ENCODE peak calls at places on chromosome 15, in seven cellular contexts. One of them, this sample, is unnamed.

GRCh38 chr15:59830873-59831272 is 141.8 kb upstream of the BNIP2 start:
- DNase-seq in NCI-H510A treated with DMSO at 0.1 percent for 48 hours: no peak
- DNase-seq in HCEC 1CT: no peak
- DNase-seq in MV-4-11: no peak
- DNase-seq in HCT116: no peak
- DNase-seq in brain microvascular endothelial cell: no peak
- DNase-seq in NCI-H345: no peak
- DNase-seq in this sample: no peak

GRCh38 chr15:65663521-65663920 is 41.8 kb downstream of the SLC24A1 start:
- DNase-seq in NCI-H510A treated with DMSO at 0.1 percent for 48 hours: no peak
- DNase-seq in HCEC 1CT: no peak
- DNase-seq in MV-4-11: no peak
- DNase-seq in HCT116: no peak
- DNase-seq in brain microvascular endothelial cell: no peak
- DNase-seq in NCI-H345: no peak
- DNase-seq in this sample: no peak

GRCh38 chr15:56523521-56523920 is 58.6 kb upstream of the MNS1 start:
- DNase-seq in NCI-H510A treated with DMSO at 0.1 percent for 48 hours: no peak
- DNase-seq in HCEC 1CT: peak
- DNase-seq in MV-4-11: no peak
- DNase-seq in HCT116: no peak
- DNase-seq in brain microvascular endothelial cell: peak
- DNase-seq in NCI-H345: no peak
- DNase-seq in this sample: no peak

GRCh38 chr15:48522911-48523310 is 122.6 kb downstream of the FBN1 start:
- DNase-seq in NCI-H510A treated with DMSO at 0.1 percent for 48 hours: no peak
- DNase-seq in HCEC 1CT: no peak
- DNase-seq in MV-4-11: no peak
- DNase-seq in HCT116: no peak
- DNase-seq in brain microvascular endothelial cell: no peak
- DNase-seq in NCI-H345: no peak
- DNase-seq in this sample: no peak

GRCh38 chr15:89150762-89151305 is 62.6 kb downstream of the ABHD2 start:
- DNase-seq in NCI-H510A treated with DMSO at 0.1 percent for 48 hours: peak
- DNase-seq in HCEC 1CT: no peak
- DNase-seq in MV-4-11: peak
- DNase-seq in HCT116: no peak
- DNase-seq in brain microvascular endothelial cell: no peak
- DNase-seq in NCI-H345: peak
- DNase-seq in this sample: no peak

GRCh38 chr15:84079885-84080777 is 155.4 kb upstream of the GOLGA6L4 start:
- DNase-seq in NCI-H510A treated with DMSO at 0.1 percent for 48 hours: peak
- DNase-seq in HCEC 1CT: no peak
- DNase-seq in MV-4-11: no peak
- DNase-seq in HCT116: no peak
- DNase-seq in brain microvascular endothelial cell: no peak
- DNase-seq in NCI-H345: peak
- DNase-seq in this sample: peak

GRCh38 chr15:46326173-46326572 is 691.3 kb downstream of the SQOR start:
- DNase-seq in NCI-H510A treated with DMSO at 0.1 percent for 48 hours: no peak
- DNase-seq in HCEC 1CT: no peak
- DNase-seq in MV-4-11: no peak
- DNase-seq in HCT116: no peak
- DNase-seq in brain microvascular endothelial cell: no peak
- DNase-seq in NCI-H345: no peak
- DNase-seq in this sample: no peak

GRCh38 chr15:42152196-42152920 is 4.1 kb downstream of the PLA2G4F start:
- DNase-seq in NCI-H510A treated with DMSO at 0.1 percent for 48 hours: no peak
- DNase-seq in HCEC 1CT: no peak
- DNase-seq in MV-4-11: no peak
- DNase-seq in HCT116: no peak
- DNase-seq in brain microvascular endothelial cell: no peak
- DNase-seq in NCI-H345: no peak
- DNase-seq in this sample: no peak

GRCh38 chr15:71387825-71388224 is 272.6 kb downstream of the THSD4 start:
- DNase-seq in NCI-H510A treated with DMSO at 0.1 percent for 48 hours: no peak
- DNase-seq in HCEC 1CT: no peak
- DNase-seq in MV-4-11: no peak
- DNase-seq in HCT116: no peak
- DNase-seq in brain microvascular endothelial cell: no peak
- DNase-seq in NCI-H345: no peak
- DNase-seq in this sample: no peak

GRCh38 chr15:60973637-60974415 is 255.3 kb downstream of the RORA start:
- DNase-seq in NCI-H510A treated with DMSO at 0.1 percent for 48 hours: no peak
- DNase-seq in HCEC 1CT: peak
- DNase-seq in MV-4-11: no peak
- DNase-seq in HCT116: no peak
- DNase-seq in brain microvascular endothelial cell: peak
- DNase-seq in NCI-H345: no peak
- DNase-seq in this sample: no peak

GRCh38 chr15:35925634-35926380 is 379.8 kb upstream of the DPH6 start:
- DNase-seq in NCI-H510A treated with DMSO at 0.1 percent for 48 hours: no peak
- DNase-seq in HCEC 1CT: peak
- DNase-seq in MV-4-11: no peak
- DNase-seq in HCT116: peak
- DNase-seq in brain microvascular endothelial cell: peak
- DNase-seq in NCI-H345: no peak
- DNase-seq in this sample: no peak

GRCh38 chr15:56978898-56979662 is 60.6 kb downstream of the TCF12 start:
- DNase-seq in NCI-H510A treated with DMSO at 0.1 percent for 48 hours: no peak
- DNase-seq in HCEC 1CT: peak
- DNase-seq in MV-4-11: no peak
- DNase-seq in HCT116: no peak
- DNase-seq in brain microvascular endothelial cell: peak
- DNase-seq in NCI-H345: no peak
- DNase-seq in this sample: no peak

GRCh38 chr15:39417766-39418165 is 163.1 kb upstream of the THBS1 start:
- DNase-seq in NCI-H510A treated with DMSO at 0.1 percent for 48 hours: no peak
- DNase-seq in HCEC 1CT: no peak
- DNase-seq in MV-4-11: no peak
- DNase-seq in HCT116: no peak
- DNase-seq in brain microvascular endothelial cell: no peak
- DNase-seq in NCI-H345: no peak
- DNase-seq in this sample: no peak

GRCh38 chr15:94324835-94325767 is 93.7 kb downstream of the MCTP2 start:
- DNase-seq in NCI-H510A treated with DMSO at 0.1 percent for 48 hours: no peak
- DNase-seq in HCEC 1CT: no peak
- DNase-seq in MV-4-11: no peak
- DNase-seq in HCT116: no peak
- DNase-seq in brain microvascular endothelial cell: no peak
- DNase-seq in NCI-H345: peak
- DNase-seq in this sample: no peak

GRCh38 chr15:50148362-50148963 is 29.4 kb upstream of the ATP8B4 start:
- DNase-seq in NCI-H510A treated with DMSO at 0.1 percent for 48 hours: peak
- DNase-seq in HCEC 1CT: peak
- DNase-seq in MV-4-11: peak
- DNase-seq in HCT116: peak
- DNase-seq in brain microvascular endothelial cell: peak
- DNase-seq in NCI-H345: no peak
- DNase-seq in this sample: peak

GRCh38 chr15:72507402-72507801 is 33.3 kb downstream of the ARIH1 start:
- DNase-seq in NCI-H510A treated with DMSO at 0.1 percent for 48 hours: no peak
- DNase-seq in HCEC 1CT: no peak
- DNase-seq in MV-4-11: no peak
- DNase-seq in HCT116: no peak
- DNase-seq in brain microvascular endothelial cell: no peak
- DNase-seq in NCI-H345: no peak
- DNase-seq in this sample: no peak

GRCh38 chr15:95669146-95669922 is 661.2 kb upstream of the NR2F2 start:
- DNase-seq in NCI-H510A treated with DMSO at 0.1 percent for 48 hours: no peak
- DNase-seq in HCEC 1CT: no peak
- DNase-seq in MV-4-11: no peak
- DNase-seq in HCT116: no peak
- DNase-seq in brain microvascular endothelial cell: no peak
- DNase-seq in NCI-H345: peak
- DNase-seq in this sample: no peak

GRCh38 chr15:62248277-62248974 is 83.3 kb upstream of the C2CD4B start:
- DNase-seq in NCI-H510A treated with DMSO at 0.1 percent for 48 hours: no peak
- DNase-seq in HCEC 1CT: no peak
- DNase-seq in MV-4-11: no peak
- DNase-seq in HCT116: no peak
- DNase-seq in brain microvascular endothelial cell: no peak
- DNase-seq in NCI-H345: no peak
- DNase-seq in this sample: no peak

GRCh38 chr15:48177383-48177874 is 666 bp downstream of the MYEF2 start:
- DNase-seq in NCI-H510A treated with DMSO at 0.1 percent for 48 hours: peak
- DNase-seq in HCEC 1CT: peak
- DNase-seq in MV-4-11: peak
- DNase-seq in HCT116: no peak
- DNase-seq in brain microvascular endothelial cell: peak
- DNase-seq in NCI-H345: peak
- DNase-seq in this sample: peak

GRCh38 chr15:39880718-39881387 is 39.2 kb downstream of the GPR176 start:
- DNase-seq in NCI-H510A treated with DMSO at 0.1 percent for 48 hours: no peak
- DNase-seq in HCEC 1CT: no peak
- DNase-seq in MV-4-11: no peak
- DNase-seq in HCT116: no peak
- DNase-seq in brain microvascular endothelial cell: no peak
- DNase-seq in NCI-H345: no peak
- DNase-seq in this sample: no peak

GRCh38 chr15:88904808-88905327 is 8.3 kb downstream of the MFGE8 start:
- DNase-seq in NCI-H510A treated with DMSO at 0.1 percent for 48 hours: peak
- DNase-seq in HCEC 1CT: peak
- DNase-seq in MV-4-11: peak
- DNase-seq in HCT116: no peak
- DNase-seq in brain microvascular endothelial cell: peak
- DNase-seq in NCI-H345: peak
- DNase-seq in this sample: no peak

GRCh38 chr15:71826196-71826595 is 15.8 kb downstream of the NR2E3 start:
- DNase-seq in NCI-H510A treated with DMSO at 0.1 percent for 48 hours: no peak
- DNase-seq in HCEC 1CT: no peak
- DNase-seq in MV-4-11: no peak
- DNase-seq in HCT116: no peak
- DNase-seq in brain microvascular endothelial cell: no peak
- DNase-seq in NCI-H345: no peak
- DNase-seq in this sample: no peak

GRCh38 chr15:93308026-93308670 is 219.1 kb upstream of the RGMA start:
- DNase-seq in NCI-H510A treated with DMSO at 0.1 percent for 48 hours: no peak
- DNase-seq in HCEC 1CT: no peak
- DNase-seq in MV-4-11: no peak
- DNase-seq in HCT116: no peak
- DNase-seq in brain microvascular endothelial cell: no peak
- DNase-seq in NCI-H345: peak
- DNase-seq in this sample: no peak

GRCh38 chr15:95604634-95605036 is 725.9 kb upstream of the NR2F2 start:
- DNase-seq in NCI-H510A treated with DMSO at 0.1 percent for 48 hours: no peak
- DNase-seq in HCEC 1CT: peak
- DNase-seq in MV-4-11: no peak
- DNase-seq in HCT116: no peak
- DNase-seq in brain microvascular endothelial cell: no peak
- DNase-seq in NCI-H345: no peak
- DNase-seq in this sample: no peak

GRCh38 chr15:40957581-40958051 is 4.3 kb downstream of the CHAC1 start:
- DNase-seq in NCI-H510A treated with DMSO at 0.1 percent for 48 hours: no peak
- DNase-seq in HCEC 1CT: no peak
- DNase-seq in MV-4-11: no peak
- DNase-seq in HCT116: no peak
- DNase-seq in brain microvascular endothelial cell: no peak
- DNase-seq in NCI-H345: peak
- DNase-seq in this sample: peak

GRCh38 chr15:76203346-76203745 is 107.9 kb downstream of the ETFA start:
- DNase-seq in NCI-H510A treated with DMSO at 0.1 percent for 48 hours: no peak
- DNase-seq in HCEC 1CT: no peak
- DNase-seq in MV-4-11: no peak
- DNase-seq in HCT116: no peak
- DNase-seq in brain microvascular endothelial cell: no peak
- DNase-seq in NCI-H345: no peak
- DNase-seq in this sample: no peak

GRCh38 chr15:94154255-94154654 is 77.1 kb upstream of the MCTP2 start:
- DNase-seq in NCI-H510A treated with DMSO at 0.1 percent for 48 hours: no peak
- DNase-seq in HCEC 1CT: no peak
- DNase-seq in MV-4-11: no peak
- DNase-seq in HCT116: no peak
- DNase-seq in brain microvascular endothelial cell: no peak
- DNase-seq in NCI-H345: no peak
- DNase-seq in this sample: no peak

GRCh38 chr15:35540031-35540430 is 5.9 kb downstream of the DPH6 start:
- DNase-seq in NCI-H510A treated with DMSO at 0.1 percent for 48 hours: no peak
- DNase-seq in HCEC 1CT: no peak
- DNase-seq in MV-4-11: no peak
- DNase-seq in HCT116: no peak
- DNase-seq in brain microvascular endothelial cell: no peak
- DNase-seq in NCI-H345: no peak
- DNase-seq in this sample: no peak

GRCh38 chr15:55740981-55741591 is 1.9 kb downstream of the PRTG start:
- DNase-seq in NCI-H510A treated with DMSO at 0.1 percent for 48 hours: no peak
- DNase-seq in HCEC 1CT: no peak
- DNase-seq in MV-4-11: no peak
- DNase-seq in HCT116: no peak
- DNase-seq in brain microvascular endothelial cell: no peak
- DNase-seq in NCI-H345: no peak
- DNase-seq in this sample: no peak

GRCh38 chr15:66921319-66921718 is 144.1 kb upstream of the SMAD3 start:
- DNase-seq in NCI-H510A treated with DMSO at 0.1 percent for 48 hours: no peak
- DNase-seq in HCEC 1CT: no peak
- DNase-seq in MV-4-11: peak
- DNase-seq in HCT116: no peak
- DNase-seq in brain microvascular endothelial cell: no peak
- DNase-seq in NCI-H345: no peak
- DNase-seq in this sample: no peak

GRCh38 chr15:48965972-48966371 is 2.3 kb upstream of the SHC4 start:
- DNase-seq in NCI-H510A treated with DMSO at 0.1 percent for 48 hours: no peak
- DNase-seq in HCEC 1CT: peak
- DNase-seq in MV-4-11: peak
- DNase-seq in HCT116: peak
- DNase-seq in brain microvascular endothelial cell: peak
- DNase-seq in NCI-H345: no peak
- DNase-seq in this sample: no peak

GRCh38 chr15:38611228-38611627 is 46.6 kb upstream of the RASGRP1 start:
- DNase-seq in NCI-H510A treated with DMSO at 0.1 percent for 48 hours: no peak
- DNase-seq in HCEC 1CT: no peak
- DNase-seq in MV-4-11: no peak
- DNase-seq in HCT116: no peak
- DNase-seq in brain microvascular endothelial cell: no peak
- DNase-seq in NCI-H345: no peak
- DNase-seq in this sample: no peak

This sample was measured in NCI-H524 treated with DMSO at 0.1 percent for 48 hours.